ENCODE peak calls at places on chromosomes 5 and 9, in seven cellular contexts. One of them, this sample, is unnamed.

GRCh38 chr9:128286435-128286834 is 10.4 kb downstream of the SWI5 start:
- DNase-seq in ovary: peak
- DNase-seq in body of pancreas: no peak
- DNase-seq in cardiac muscle cell: no peak
- DNase-seq in prostate gland: no peak
- DNase-seq in adrenal gland: no peak
- DNase-seq in aorta: no peak
- DNase-seq in this sample: no peak

GRCh38 chr5:149170292-149170691 is 29.0 kb downstream of the ABLIM3 start:
- DNase-seq in aorta: no peak
- DNase-seq in prostate gland: no peak
- DNase-seq in adrenal gland: no peak
- DNase-seq in ovary: no peak
- DNase-seq in cardiac muscle cell: no peak
- DNase-seq in body of pancreas: no peak
- DNase-seq in this sample: no peak

GRCh38 chr5:177491983-177492746 is 5.2 kb downstream of the PDLIM7 start:
- DNase-seq in cardiac muscle cell: no peak
- DNase-seq in adrenal gland: no peak
- DNase-seq in ovary: no peak
- DNase-seq in body of pancreas: no peak
- DNase-seq in prostate gland: no peak
- DNase-seq in aorta: no peak
- DNase-seq in this sample: no peak

GRCh38 chr9:90729351-90729750 is 72.3 kb upstream of the SYK start:
- DNase-seq in adrenal gland: no peak
- DNase-seq in body of pancreas: no peak
- DNase-seq in cardiac muscle cell: no peak
- DNase-seq in aorta: no peak
- DNase-seq in prostate gland: no peak
- DNase-seq in ovary: no peak
- DNase-seq in this sample: no peak

GRCh38 chr9:72473474-72474241 is 47.8 kb upstream of the TMC1 start:
- DNase-seq in adrenal gland: no peak
- DNase-seq in cardiac muscle cell: no peak
- DNase-seq in aorta: no peak
- DNase-seq in ovary: no peak
- DNase-seq in body of pancreas: no peak
- DNase-seq in prostate gland: no peak
- DNase-seq in this sample: no peak

GRCh38 chr9:92254401-92255337 is 38.8 kb downstream of the IARS1 start:
- DNase-seq in body of pancreas: peak
- DNase-seq in adrenal gland: no peak
- DNase-seq in aorta: no peak
- DNase-seq in cardiac muscle cell: no peak
- DNase-seq in ovary: no peak
- DNase-seq in prostate gland: no peak
- DNase-seq in this sample: no peak

GRCh38 chr5:92800360-92800759 is 780.7 kb downstream of the NR2F1-AS1 start:
- DNase-seq in body of pancreas: no peak
- DNase-seq in prostate gland: no peak
- DNase-seq in cardiac muscle cell: no peak
- DNase-seq in aorta: no peak
- DNase-seq in adrenal gland: no peak
- DNase-seq in ovary: no peak
- DNase-seq in this sample: no peak

GRCh38 chr5:163489055-163489744 is 16.2 kb upstream of the MAT2B start:
- DNase-seq in ovary: no peak
- DNase-seq in body of pancreas: no peak
- DNase-seq in adrenal gland: no peak
- DNase-seq in prostate gland: no peak
- DNase-seq in cardiac muscle cell: no peak
- DNase-seq in aorta: no peak
- DNase-seq in this sample: no peak

GRCh38 chr9:126604059-126604685 is 9.6 kb upstream of the LMX1B start:
- DNase-seq in aorta: peak
- DNase-seq in cardiac muscle cell: no peak
- DNase-seq in adrenal gland: no peak
- DNase-seq in body of pancreas: no peak
- DNase-seq in ovary: no peak
- DNase-seq in prostate gland: no peak
- DNase-seq in this sample: no peak

GRCh38 chr9:114273461-114273881 is 49.4 kb upstream of the ORM1 start:
- DNase-seq in adrenal gland: no peak
- DNase-seq in aorta: peak
- DNase-seq in cardiac muscle cell: no peak
- DNase-seq in prostate gland: no peak
- DNase-seq in body of pancreas: no peak
- DNase-seq in ovary: peak
- DNase-seq in this sample: no peak

GRCh38 chr5:88452820-88453219 is 184.2 kb upstream of the TMEM161B start:
- DNase-seq in ovary: no peak
- DNase-seq in body of pancreas: no peak
- DNase-seq in cardiac muscle cell: peak
- DNase-seq in aorta: no peak
- DNase-seq in prostate gland: no peak
- DNase-seq in adrenal gland: no peak
- DNase-seq in this sample: no peak

GRCh38 chr5:150585781-150586461 is 54.5 kb upstream of the SYNPO start:
- DNase-seq in ovary: no peak
- DNase-seq in cardiac muscle cell: no peak
- DNase-seq in adrenal gland: no peak
- DNase-seq in body of pancreas: peak
- DNase-seq in aorta: peak
- DNase-seq in prostate gland: no peak
- DNase-seq in this sample: no peak

GRCh38 chr9:99269429-99269828 is 47.3 kb downstream of the SEC61B start:
- DNase-seq in prostate gland: no peak
- DNase-seq in ovary: no peak
- DNase-seq in cardiac muscle cell: no peak
- DNase-seq in body of pancreas: no peak
- DNase-seq in adrenal gland: no peak
- DNase-seq in aorta: no peak
- DNase-seq in this sample: no peak

GRCh38 chr5:87151547-87151946 is 116.1 kb upstream of the RASA1 start:
- DNase-seq in prostate gland: no peak
- DNase-seq in aorta: no peak
- DNase-seq in ovary: no peak
- DNase-seq in adrenal gland: no peak
- DNase-seq in cardiac muscle cell: no peak
- DNase-seq in body of pancreas: no peak
- DNase-seq in this sample: peak

GRCh38 chr5:42900734-42901133 is 89.0 kb upstream of the SELENOP start:
- DNase-seq in adrenal gland: no peak
- DNase-seq in body of pancreas: no peak
- DNase-seq in ovary: no peak
- DNase-seq in aorta: no peak
- DNase-seq in prostate gland: no peak
- DNase-seq in cardiac muscle cell: no peak
- DNase-seq in this sample: no peak
- H3K27ac ChIP-seq in adrenal gland: no peak
- H3K27ac ChIP-seq in body of pancreas: no peak
- H3K27ac ChIP-seq in ovary: no peak
- H3K27ac ChIP-seq in aorta: no peak
- H3K27ac ChIP-seq in prostate gland: no peak
- H3K27ac ChIP-seq in cardiac muscle cell: no peak
- H3K27ac ChIP-seq in this sample: no peak

GRCh38 chr9:87193151-87193550 is 245.8 kb upstream of the GAS1 start:
- DNase-seq in aorta: no peak
- DNase-seq in adrenal gland: no peak
- DNase-seq in ovary: no peak
- DNase-seq in body of pancreas: no peak
- DNase-seq in cardiac muscle cell: no peak
- DNase-seq in prostate gland: no peak
- DNase-seq in this sample: no peak

GRCh38 chr9:87197349-87198130 is 250.2 kb upstream of the GAS1 start:
- DNase-seq in body of pancreas: no peak
- DNase-seq in cardiac muscle cell: no peak
- DNase-seq in aorta: no peak
- DNase-seq in prostate gland: no peak
- DNase-seq in ovary: no peak
- DNase-seq in adrenal gland: no peak
- DNase-seq in this sample: no peak

GRCh38 chr9:87195306-87195705 is 248.0 kb upstream of the GAS1 start:
- DNase-seq in prostate gland: no peak
- DNase-seq in cardiac muscle cell: no peak
- DNase-seq in adrenal gland: no peak
- DNase-seq in body of pancreas: no peak
- DNase-seq in aorta: no peak
- DNase-seq in ovary: no peak
- DNase-seq in this sample: no peak

GRCh38 chr9:87193925-87194380 is 246.6 kb upstream of the GAS1 start:
- DNase-seq in aorta: no peak
- DNase-seq in adrenal gland: no peak
- DNase-seq in prostate gland: no peak
- DNase-seq in ovary: no peak
- DNase-seq in cardiac muscle cell: peak
- DNase-seq in body of pancreas: no peak
- DNase-seq in this sample: no peak

GRCh38 chr9:87194471-87194870 is 247.2 kb upstream of the GAS1 start:
- DNase-seq in body of pancreas: no peak
- DNase-seq in ovary: no peak
- DNase-seq in adrenal gland: no peak
- DNase-seq in cardiac muscle cell: no peak
- DNase-seq in prostate gland: no peak
- DNase-seq in aorta: no peak
- DNase-seq in this sample: no peak
- H3K27ac ChIP-seq in body of pancreas: no peak
- H3K27ac ChIP-seq in ovary: no peak
- H3K27ac ChIP-seq in adrenal gland: no peak
- H3K27ac ChIP-seq in cardiac muscle cell: no peak
- H3K27ac ChIP-seq in prostate gland: no peak
- H3K27ac ChIP-seq in aorta: no peak
- H3K27ac ChIP-seq in this sample: no peak

DNA sequence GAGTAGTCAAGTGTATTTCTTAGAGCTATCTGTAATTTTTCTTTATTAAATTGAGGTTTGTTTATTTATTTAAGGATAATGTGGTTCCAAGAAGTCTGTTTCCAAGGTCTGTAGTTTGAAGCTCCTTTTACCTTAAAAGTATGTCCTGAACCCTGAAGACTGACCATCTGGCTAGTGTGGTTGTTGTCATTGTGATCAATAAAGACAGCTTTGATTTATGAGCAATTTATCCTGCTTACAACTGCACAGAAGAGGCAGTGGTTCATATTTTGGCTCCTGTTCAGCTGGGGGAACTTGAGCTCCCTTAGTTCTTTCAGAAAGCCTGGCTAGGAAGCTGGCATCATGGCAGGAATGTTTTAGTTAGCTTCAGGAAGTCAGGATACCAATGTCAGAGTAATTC is 118.8 kb downstream of the ZSWIM6 start:
- DNase-seq in prostate gland: peak
- DNase-seq in adrenal gland: no peak
- DNase-seq in aorta: no peak
- DNase-seq in ovary: no peak
- DNase-seq in body of pancreas: peak
- DNase-seq in cardiac muscle cell: no peak
- DNase-seq in this sample: peak
- H3K27ac ChIP-seq in prostate gland: no peak
- H3K27ac ChIP-seq in adrenal gland: no peak
- H3K27ac ChIP-seq in aorta: no peak
- H3K27ac ChIP-seq in ovary: no peak
- H3K27ac ChIP-seq in body of pancreas: peak
- H3K27ac ChIP-seq in cardiac muscle cell: no peak
- H3K27ac ChIP-seq in this sample: peak

GRCh38 chr9:16213781-16214515 is 656.5 kb downstream of the BNC2 start:
- DNase-seq in aorta: peak
- DNase-seq in prostate gland: peak
- DNase-seq in ovary: peak
- DNase-seq in adrenal gland: peak
- DNase-seq in body of pancreas: peak
- DNase-seq in cardiac muscle cell: no peak
- DNase-seq in this sample: no peak
- H3K27ac ChIP-seq in aorta: peak
- H3K27ac ChIP-seq in prostate gland: peak
- H3K27ac ChIP-seq in ovary: peak
- H3K27ac ChIP-seq in adrenal gland: no peak
- H3K27ac ChIP-seq in body of pancreas: no peak
- H3K27ac ChIP-seq in cardiac muscle cell: no peak
- H3K27ac ChIP-seq in this sample: no peak

GRCh38 chr9:133375116-133375723 is 640 bp downstream of the SURF4 start:
- DNase-seq in cardiac muscle cell: peak
- DNase-seq in ovary: no peak
- DNase-seq in aorta: no peak
- DNase-seq in body of pancreas: peak
- DNase-seq in prostate gland: peak
- DNase-seq in adrenal gland: peak
- DNase-seq in this sample: peak
- H3K27ac ChIP-seq in cardiac muscle cell: peak
- H3K27ac ChIP-seq in ovary: peak
- H3K27ac ChIP-seq in aorta: peak
- H3K27ac ChIP-seq in body of pancreas: peak
- H3K27ac ChIP-seq in prostate gland: peak
- H3K27ac ChIP-seq in adrenal gland: peak
- H3K27ac ChIP-seq in this sample: peak

DNA sequence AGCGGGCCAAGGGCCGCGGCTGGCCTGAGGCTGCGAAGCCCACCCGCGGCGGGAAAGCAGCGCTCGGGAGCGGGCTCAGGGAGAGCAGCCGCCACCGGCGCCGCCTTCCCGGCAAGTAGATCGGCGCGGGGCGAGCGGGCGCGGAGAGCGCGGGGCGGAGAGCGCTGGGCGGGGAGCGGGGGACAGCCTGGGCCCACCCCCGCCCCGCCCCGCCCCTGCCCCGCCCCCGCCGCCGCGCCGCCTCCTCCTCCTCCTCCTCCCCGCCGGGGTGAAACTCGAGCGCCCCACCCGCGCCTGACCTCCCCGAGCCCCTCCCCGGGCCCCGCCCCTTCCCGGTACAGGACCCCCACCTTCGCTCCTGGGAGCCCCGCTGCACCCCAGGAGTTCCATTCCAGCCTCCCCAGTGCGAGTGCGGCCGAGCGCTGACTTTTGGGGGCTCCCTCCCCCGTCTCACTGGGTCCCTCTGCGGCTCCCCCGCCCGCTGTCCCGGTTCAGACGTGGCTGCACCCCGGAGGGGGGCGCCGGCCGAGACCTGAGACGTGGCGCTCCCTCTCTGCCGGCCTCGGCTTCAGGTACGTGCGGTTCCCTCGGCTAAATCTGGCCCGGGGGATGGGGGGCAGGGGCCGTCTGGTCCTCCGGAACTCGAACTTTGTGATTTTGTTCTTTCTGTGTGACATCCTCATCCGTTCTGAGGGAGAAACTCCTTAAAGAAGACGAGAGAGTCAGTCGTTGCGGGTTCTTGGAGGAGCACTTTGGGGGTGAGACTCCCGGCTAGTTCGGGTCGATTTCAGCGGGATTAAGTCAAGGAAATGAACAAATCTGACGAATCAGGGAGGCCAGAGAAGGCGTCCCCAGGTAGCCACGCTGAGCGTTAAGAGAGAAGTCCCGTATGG is at the start of gene SEMA5A:
- DNase-seq in cardiac muscle cell: peak
- DNase-seq in body of pancreas: peak
- DNase-seq in prostate gland: peak
- DNase-seq in adrenal gland: peak
- DNase-seq in ovary: peak
- DNase-seq in aorta: peak
- DNase-seq in this sample: peak
- H3K27ac ChIP-seq in cardiac muscle cell: peak
- H3K27ac ChIP-seq in body of pancreas: peak
- H3K27ac ChIP-seq in prostate gland: peak
- H3K27ac ChIP-seq in adrenal gland: no peak
- H3K27ac ChIP-seq in ovary: peak
- H3K27ac ChIP-seq in aorta: peak
- H3K27ac ChIP-seq in this sample: peak

This sample was measured in PC-9.